ENCODE peak calls at places on chromosome 16, in six cellular contexts. R is cardiac muscle cell; J is DND-41; N is CD8-positive, alpha-beta T cell; A is HAP-1; L is adipocyte. K is an unnamed sample. For H3K36me3, the result is how much of the 10 kb centered on the place peaks cover.

GRCh38 chr16:55562936-55563335 is 3.5 kb upstream of the CAPNS2 start:
- DNase-seq in N (no peak), J (no peak), A (no peak), R (no peak), L (no peak), K (no peak)

GRCh38 chr16:53054670-53055485 is at the start of gene CHD9:
- DNase-seq in A (peak), R (peak), N (peak), L (peak), J (peak), K (peak)

GRCh38 chr16:27572711-27573110 is 22.8 kb downstream of the KATNIP start:
- DNase-seq in J (no peak), N (no peak), R (no peak), L (peak), A (no peak), K (no peak)

GRCh38 chr16:80294172-80294571 is 246.6 kb upstream of the DYNLRB2 start:
- DNase-seq in A (no peak), N (no peak), L (no peak), J (no peak), R (no peak), K (no peak)

GRCh38 chr16:50238868-50239301 is 27.5 kb upstream of the ADCY7 start:
- DNase-seq in L (no peak), A (no peak), J (no peak), N (no peak), R (no peak), K (no peak)

GRCh38 chr16:85389679-85390470 is 223.2 kb upstream of the GSE1 start:
- DNase-seq in A (no peak), J (peak), R (no peak), L (no peak), N (no peak), K (peak)

GRCh38 chr16:27237229-27238015 is 31.1 kb downstream of the NSMCE1 start:
- DNase-seq in N (peak), J (peak), A (no peak), L (no peak), R (no peak), K (peak)

GRCh38 chr16:51035110-51035498 is 116.0 kb downstream of the SALL1 start:
- DNase-seq in N (no peak), A (no peak), R (no peak), L (no peak), J (no peak), K (no peak)

GRCh38 chr16:85690469-85691064 is 1.8 kb upstream of the GINS2 start:
- DNase-seq in N (no peak), R (no peak), A (no peak), L (no peak), J (no peak), K (no peak)

GRCh38 chr16:78689031-78689430 is 589.6 kb downstream of the WWOX start:
- DNase-seq in A (no peak), N (no peak), R (no peak), L (no peak), J (no peak), K (no peak)

GRCh38 chr16:74034862-74035261 is 261.8 kb upstream of the PSMD7 start:
- DNase-seq in J (peak), A (peak), R (peak), N (no peak), L (peak), K (no peak)

GRCh38 chr16:28923652-28924398 is 1.2 kb downstream of the RABEP2 start:
- DNase-seq in R (peak), N (no peak), J (no peak), L (no peak), A (no peak), K (no peak)
- H3K4me3 ChIP-seq in R (peak), N (no peak), J (peak), L (peak), A (no peak), K (peak)

GRCh38 chr16:71927383-71927782 is 32.1 kb downstream of the IST1 start:
- DNase-seq in J (no peak), N (no peak), R (peak), L (peak), A (no peak), K (no peak)
- H3K36me3 ChIP-seq in J (half or more), N (under half), R (half or more), L (half or more), A (half or more), K (half or more)

GRCh38 chr16:20768121-20768520 is 4.3 kb downstream of the ACSM3 start:
- DNase-seq in R (no peak), A (no peak), J (no peak), N (no peak), L (no peak), K (no peak)

GRCh38 chr16:20768818-20769217 is 5.0 kb downstream of the ACSM3 start:
- DNase-seq in L (no peak), N (no peak), A (no peak), J (no peak), R (no peak), K (no peak)

GRCh38 chr16:20765732-20766131 is 1.9 kb downstream of the ACSM3 start:
- DNase-seq in J (no peak), N (no peak), A (no peak), L (no peak), R (no peak), K (no peak)

GRCh38 chr16:20767577-20767976 is 3.8 kb downstream of the ACSM3 start:
- DNase-seq in N (no peak), L (no peak), J (no peak), A (no peak), R (no peak), K (no peak)

GRCh38 chr16:20766294-20766693 is 2.5 kb downstream of the ACSM3 start:
- DNase-seq in L (no peak), N (no peak), A (no peak), J (no peak), R (no peak), K (no peak)
- H3K4me3 ChIP-seq in L (no peak), N (no peak), A (no peak), J (no peak), R (no peak), K (no peak)

GRCh38 chr16:58041628-58041955 is 16.0 kb downstream of the MMP15 start:
- DNase-seq in A (no peak), J (no peak), N (no peak), L (no peak), R (no peak), K (no peak)
- H3K36me3 ChIP-seq in A (under half), J (under half), N (under half), L (under half), R (half or more), K (under half)

GRCh38 chr16:23837553-23838308 is 1.9 kb downstream of the PRKCB start:
- DNase-seq in N (no peak), R (no peak), L (no peak), J (peak), A (no peak), K (no peak)

GRCh38 chr16:23838485-23839142 is 2.8 kb downstream of the PRKCB start:
- DNase-seq in L (no peak), N (no peak), R (no peak), A (no peak), J (no peak), K (no peak)

GRCh38 chr16:23836078-23836403 is 258 bp downstream of the PRKCB start:
- DNase-seq in J (peak), L (no peak), R (no peak), A (no peak), N (peak), K (no peak)

GRCh38 chr16:23835390-23836077 is at the start of gene PRKCB:
- DNase-seq in L (peak), N (peak), J (peak), A (peak), R (peak), K (peak)

GRCh38 chr16:23836404-23837291 is 865 bp downstream of the PRKCB start:
- DNase-seq in R (peak), A (no peak), J (peak), L (no peak), N (peak), K (peak)
- H3K4me3 ChIP-seq in R (peak), A (peak), J (peak), L (no peak), N (peak), K (peak)

DNA sequence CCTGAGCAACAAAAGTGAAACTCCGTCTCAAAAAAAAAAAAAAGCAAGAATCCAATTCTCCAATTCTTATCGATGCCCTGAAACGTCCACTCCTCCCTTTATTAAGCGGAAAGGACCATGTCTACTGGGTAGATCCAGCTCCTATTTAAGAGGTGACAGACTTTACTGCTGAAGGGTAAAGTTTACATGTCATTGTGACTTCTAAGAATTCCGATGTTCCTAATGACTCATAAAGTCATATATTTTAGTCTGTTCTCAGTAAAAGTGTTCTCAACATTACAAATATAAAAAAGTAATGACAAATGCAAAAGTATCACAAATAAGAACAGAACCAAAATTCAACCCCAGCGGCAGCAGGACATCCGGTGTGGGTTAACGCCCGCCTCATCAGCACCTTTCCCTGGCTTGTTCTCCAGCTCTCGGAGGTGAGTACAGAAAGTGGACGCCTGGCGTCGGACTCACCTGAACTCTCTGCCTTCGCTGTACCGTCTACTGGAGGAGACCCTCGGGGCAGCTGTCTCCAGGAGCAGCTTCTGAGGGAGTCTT is 6.8 kb downstream of the AXIN1 start:
- DNase-seq in L (no peak), R (no peak), J (no peak), A (no peak), N (no peak), K (no peak)
- H3K36me3 ChIP-seq in L (under half), R (under half), J (half or more), A (half or more), N (under half), K (under half)

GRCh38 chr16:47374629-47375028 is 86.2 kb downstream of the ITFG1 start:
- DNase-seq in J (no peak), L (no peak), N (no peak), R (no peak), A (no peak), K (no peak)
- H3K4me3 ChIP-seq in J (no peak), L (no peak), N (no peak), R (no peak), A (no peak), K (no peak)

GRCh38 chr16:89954462-89954861 is 5.9 kb downstream of the DEF8 start:
- DNase-seq in L (no peak), R (no peak), J (no peak), N (no peak), A (no peak), K (no peak)
- H3K36me3 ChIP-seq in L (under half), R (under half), J (under half), N (under half), A (under half), K (under half)

GRCh38 chr16:46972429-46972970 is 974 bp downstream of the DNAJA2 start:
- DNase-seq in L (peak), N (no peak), R (peak), J (no peak), A (peak), K (no peak)
- H3K4me3 ChIP-seq in L (peak), N (peak), R (peak), J (peak), A (peak), K (peak)

K was measured in upper lobe of right lung.